ENCODE peak calls at places on chromosomes 12 and 14, in four cellular contexts. T, P, A and E are unnamed samples.
A peak's percentile ranks its signal among the peaks of the same experiment; 100 is the strongest.

GRCh38 chr12:98939350-98939749 is 294.3 kb downstream of the APAF1 start:
- DNase-seq in A (no peak), T (no peak), P (no peak), E (no peak)

GRCh38 chr14:54567634-54568561 is 970 bp downstream of the SAMD4A start:
- DNase-seq in T (no peak), A (peak; percentile 63), P (peak; percentile 37), E (no peak)

GRCh38 chr12:96720363-96720705 is 186.7 kb upstream of the NEDD1 start:
- DNase-seq in A (no peak), T (no peak), P (peak; percentile 32), E (no peak)

GRCh38 chr12:42976122-42976521 is 386.6 kb upstream of the PRICKLE1 start:
- DNase-seq in A (no peak), P (no peak), T (no peak), E (no peak)

GRCh38 chr12:80513211-80513610 is 69.2 kb downstream of the PTPRQ start:
- DNase-seq in A (no peak), T (no peak), P (no peak), E (no peak)

GRCh38 chr12:21502164-21502496 is 541 bp downstream of the GOLT1B start:
- DNase-seq in A (no peak), T (peak; percentile 23), P (peak; percentile 7), E (no peak)

GRCh38 chr12:30796508-30796780 is 41.7 kb upstream of the CAPRIN2 start:
- DNase-seq in T (no peak), A (peak; percentile 55), P (no peak), E (peak; percentile 53)

GRCh38 chr12:24360907-24361306 is 411.4 kb upstream of the SOX5 start:
- DNase-seq in P (no peak), T (no peak), A (no peak), E (no peak)

GRCh38 chr12:74285773-74286172 is 251.9 kb upstream of the ATXN7L3B start:
- DNase-seq in T (no peak), P (no peak), A (no peak), E (no peak)

DNA sequence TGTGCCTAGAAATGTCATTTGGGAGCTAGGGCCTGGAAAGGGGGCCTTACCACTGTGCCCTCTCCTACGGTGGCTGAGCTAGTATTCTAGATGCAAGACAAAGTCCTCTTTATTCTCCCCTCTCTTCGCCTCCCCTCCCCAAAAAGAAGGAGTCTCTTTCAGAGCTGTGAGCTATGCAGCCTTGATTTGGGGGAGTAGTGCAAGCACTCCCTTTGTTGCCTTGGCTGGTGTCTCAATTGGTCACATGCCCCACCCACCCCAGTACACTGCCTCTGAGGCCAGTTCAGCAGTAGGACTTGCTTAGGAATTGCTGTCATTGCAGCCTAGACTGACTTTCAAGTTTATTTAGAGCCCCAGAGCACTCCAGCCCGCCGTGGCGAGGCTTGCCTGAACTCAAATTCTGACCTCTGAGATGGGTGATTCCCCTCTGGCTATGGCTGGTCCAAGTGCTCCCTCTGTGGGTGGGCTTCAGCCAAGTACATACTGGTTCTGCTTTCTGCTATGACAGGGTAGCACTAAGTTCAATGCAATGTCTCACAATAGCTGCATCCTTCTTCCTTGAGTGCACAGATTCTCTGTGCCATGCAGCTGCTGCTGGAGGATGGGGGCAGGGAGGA is 37.0 kb upstream of the FBXO33 start:
- DNase-seq in A (no peak), T (no peak), P (no peak), E (no peak)
- TF ChIP-seq CTCF in A (no peak), T (peak; percentile 14), P (no peak), E (peak; percentile 16)

DNA sequence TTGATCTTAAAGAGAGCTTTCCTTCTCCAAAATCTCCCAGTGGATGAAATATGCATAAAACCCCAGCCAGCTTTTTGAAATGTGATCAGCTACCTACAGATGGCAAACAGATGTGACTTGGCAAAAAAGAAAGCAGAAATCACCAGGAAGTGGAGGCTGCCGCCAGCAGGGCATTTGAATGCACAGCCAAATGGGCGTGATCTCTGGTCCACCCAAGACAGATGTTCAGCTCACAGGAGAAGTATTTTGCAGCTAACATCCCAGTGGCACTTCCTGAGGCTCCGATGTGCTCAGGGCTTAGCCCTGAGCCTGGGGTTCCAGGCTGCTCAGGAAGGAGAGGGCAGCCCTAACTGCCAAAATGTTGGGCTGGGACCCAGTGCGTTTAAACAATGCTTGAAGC is 78.2 kb downstream of the LGMN start:
- DNase-seq in P (no peak), A (no peak), T (peak; percentile 64), E (no peak)
- TF ChIP-seq CTCF in P (no peak), A (no peak), T (peak; percentile 65), E (no peak)

GRCh38 chr14:27175489-27175888 is 577.7 kb upstream of the NOVA1 start:
- DNase-seq in T (no peak), P (no peak), A (no peak), E (no peak)

GRCh38 chr14:27184371-27184901 is 586.6 kb upstream of the NOVA1 start:
- DNase-seq in P (no peak), T (no peak), A (no peak), E (no peak)

GRCh38 chr14:27186048-27186447 is 588.2 kb upstream of the NOVA1 start:
- DNase-seq in A (no peak), P (no peak), T (no peak), E (no peak)

DNA sequence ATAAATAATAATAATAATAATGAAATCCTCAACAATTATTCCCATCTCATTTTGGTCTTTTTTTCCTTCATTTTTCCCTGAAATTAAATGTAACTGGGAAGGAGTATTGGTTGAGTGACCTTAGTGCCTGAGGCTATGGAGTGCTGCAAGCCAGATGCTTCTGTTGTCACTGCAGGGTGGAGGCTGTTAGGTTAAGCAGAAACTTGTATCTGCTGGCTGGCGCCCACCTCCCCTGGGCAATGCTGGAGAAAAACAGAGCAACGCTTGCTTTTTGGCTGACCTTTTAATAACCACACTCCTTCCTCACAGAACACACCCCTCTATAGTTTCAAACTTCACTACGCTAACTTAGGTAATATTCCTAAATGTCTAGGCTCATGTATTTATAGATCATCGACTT is 583.5 kb upstream of the NOVA1 start:
- DNase-seq in T (no peak), A (no peak), P (no peak), E (no peak)
- TF ChIP-seq CTCF in T (no peak), A (no peak), P (no peak), E (no peak)

GRCh38 chr14:96261772-96262485 is 5.9 kb downstream of the BDKRB1 start:
- DNase-seq in A (no peak), P (no peak), T (no peak), E (no peak)
- TF ChIP-seq CTCF in A (no peak), P (no peak), T (peak; percentile 38), E (no peak)

GRCh38 chr12:16588812-16589211 is 17.1 kb downstream of the LMO3 start:
- DNase-seq in A (no peak), T (peak; percentile 5), P (no peak), E (no peak)

GRCh38 chr12:16587110-16587453 is 18.9 kb downstream of the LMO3 start:
- DNase-seq in T (no peak), P (no peak), A (no peak), E (no peak)

GRCh38 chr12:16587514-16587913 is 18.4 kb downstream of the LMO3 start:
- DNase-seq in A (no peak), T (no peak), P (no peak), E (no peak)

GRCh38 chr12:16585781-16586180 is 20.2 kb downstream of the LMO3 start:
- DNase-seq in P (no peak), T (no peak), A (no peak), E (no peak)

DNA sequence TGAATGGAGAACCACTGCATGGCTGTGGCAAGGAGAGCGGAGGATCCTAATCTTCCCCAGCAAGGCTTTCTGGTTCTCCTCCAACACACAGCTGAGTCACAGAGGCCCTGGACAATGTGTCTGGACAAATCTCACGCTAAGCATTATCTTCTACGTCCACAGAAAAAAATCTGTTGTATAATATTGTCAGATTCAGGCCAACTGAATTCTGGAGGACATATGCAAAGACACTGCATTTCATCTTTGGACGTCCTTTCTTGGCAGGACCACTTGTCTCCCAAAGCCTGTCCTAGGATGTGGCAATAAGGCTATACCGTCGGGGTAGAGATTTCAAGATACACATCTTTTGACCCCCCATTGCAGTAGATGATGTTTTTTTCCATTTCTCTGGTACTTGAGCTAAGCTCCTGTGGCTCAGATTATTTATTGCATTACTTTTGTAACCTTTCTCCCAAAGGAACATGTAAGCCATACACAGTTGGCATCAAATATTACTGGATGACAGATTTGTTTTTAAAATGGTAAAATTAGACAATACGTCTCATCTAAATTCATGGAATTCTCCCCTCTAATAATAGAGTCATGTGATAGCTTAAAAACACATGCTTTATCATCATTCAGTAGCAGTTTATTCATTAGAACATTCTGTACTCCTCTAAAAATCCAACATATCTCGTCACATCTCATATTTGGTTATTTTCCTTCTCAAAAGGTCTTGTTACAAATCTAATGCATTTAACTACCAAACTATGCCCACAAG is 19.4 kb downstream of the LMO3 start:
- DNase-seq in P (no peak), T (peak; percentile 84), A (no peak), E (no peak)
- TF ChIP-seq CTCF in P (no peak), T (no peak), A (no peak), E (no peak)

GRCh38 chr12:106134294-106134949 is 4.3 kb downstream of the NUAK1 start:
- DNase-seq in A (no peak), P (no peak), T (no peak), E (no peak)

GRCh38 chr12:106135075-106135474 is 3.7 kb downstream of the NUAK1 start:
- DNase-seq in P (no peak), T (no peak), A (no peak), E (no peak)

GRCh38 chr12:106137456-106138278 is 1.1 kb downstream of the NUAK1 start:
- DNase-seq in P (no peak), T (no peak), A (no peak), E (no peak)

GRCh38 chr12:106135781-106136180 is 3.0 kb downstream of the NUAK1 start:
- DNase-seq in T (peak; percentile 62), A (no peak), P (no peak), E (no peak)

DNA sequence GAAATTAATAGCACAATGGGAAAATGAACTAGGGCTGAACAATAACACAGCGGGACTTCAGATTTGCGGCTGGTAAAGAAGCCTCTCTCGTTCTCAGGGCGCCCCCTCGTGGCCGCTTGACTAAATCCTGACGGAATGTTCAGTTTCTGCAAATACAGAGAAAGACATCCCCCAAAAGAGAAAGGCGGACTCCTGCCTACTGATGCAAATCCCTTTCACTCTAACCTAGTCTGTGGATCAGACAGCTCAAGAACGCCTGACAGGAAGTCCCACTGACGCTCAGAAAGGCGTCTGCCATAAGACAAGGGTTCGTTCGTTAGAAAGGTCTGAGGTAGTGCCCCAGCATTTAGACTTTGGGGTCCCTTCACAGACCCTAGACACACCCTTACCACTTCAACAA is 2.5 kb downstream of the NUAK1 start:
- DNase-seq in A (peak; percentile 96), T (peak; percentile 81), P (peak; percentile 92), E (peak; percentile 29)
- TF ChIP-seq CTCF in A (peak; percentile 94), T (peak; percentile 97), P (peak; percentile 93), E (peak; percentile 87)